ENCODE peak calls at places on chromosomes 1 and 21, in ten cellular contexts. Z is body of pancreas; B is A549; R is CD8-positive, alpha-beta T cell; A is right cardiac atrium; I is left lung; O is aorta; V is heart right ventricle; W is naive thymus-derived CD4-positive, alpha-beta T cell; S is HCT116. L is an unnamed sample. For H3K4me1, the result is how much of the 10 kb centered on the place peaks cover.

GRCh38 chr1:154730251-154730650 is 122.3 kb upstream of the ADAR start:
- ATAC-seq in Z (no peak), B (peak), R (no peak), A (peak), I (peak), O (peak), V (peak), W (no peak), S (peak), L (no peak)

GRCh38 chr1:89310976-89311375 is 38.3 kb upstream of the GBP5 start:
- ATAC-seq in Z (no peak), B (no peak), R (no peak), A (no peak), I (no peak), O (no peak), V (no peak), W (no peak), S (no peak), L (no peak)

GRCh38 chr1:113538225-113538624 is 147.9 kb downstream of the MAGI3 start:
- ATAC-seq in Z (no peak), B (no peak), R (no peak), A (no peak), I (no peak), O (no peak), V (no peak), W (no peak), S (no peak), L (no peak)

GRCh38 chr1:154951901-154952657 is 3.8 kb downstream of the PBXIP1 start:
- ATAC-seq in Z (no peak), B (no peak), R (peak), A (no peak), I (no peak), O (no peak), V (no peak), W (peak), S (no peak), L (no peak)

GRCh38 chr1:39173119-39173994 is 31.1 kb upstream of the MACF1 start:
- ATAC-seq in Z (no peak), B (peak), R (no peak), A (peak), I (peak), O (peak), V (peak), W (no peak), S (peak), L (no peak)

GRCh38 chr1:182293119-182293589 is 98.4 kb downstream of the GLUL start:
- ATAC-seq in Z (no peak), B (no peak), R (no peak), A (no peak), I (no peak), O (no peak), V (no peak), W (no peak), S (no peak), L (no peak)

GRCh38 chr1:228963795-228964177 is 228.5 kb downstream of the RHOU start:
- ATAC-seq in Z (peak), B (peak), R (no peak), A (peak), I (no peak), O (peak), V (no peak), W (no peak), S (no peak), L (no peak)

GRCh38 chr1:87905651-87906050 is 577.0 kb downstream of the LMO4 start:
- ATAC-seq in Z (no peak), B (no peak), R (no peak), A (no peak), I (no peak), O (no peak), V (no peak), W (no peak), S (no peak), L (no peak)

GRCh38 chr1:224879404-224879803 is 50.1 kb upstream of the DNAH14 start:
- ATAC-seq in Z (no peak), B (peak), R (no peak), A (no peak), I (peak), O (no peak), V (no peak), W (no peak), S (no peak), L (peak)

GRCh38 chr1:228937351-228937750 is 202.1 kb downstream of the RHOU start:
- ATAC-seq in Z (no peak), B (no peak), R (no peak), A (no peak), I (no peak), O (no peak), V (no peak), W (no peak), S (no peak), L (no peak)

GRCh38 chr1:183593356-183593755 is 3.1 kb upstream of the NCF2 start:
- ATAC-seq in Z (no peak), B (no peak), R (no peak), A (peak), I (peak), O (no peak), V (peak), W (peak), S (no peak), L (no peak)

GRCh38 chr1:234881893-234882771 is 246.5 kb downstream of the TOMM20 start:
- ATAC-seq in Z (no peak), B (no peak), R (peak), A (no peak), I (no peak), O (no peak), V (no peak), W (peak), S (no peak), L (no peak)

GRCh38 chr1:55331355-55331754 is 116.2 kb upstream of the USP24 start:
- ATAC-seq in Z (no peak), B (no peak), R (no peak), A (no peak), I (no peak), O (no peak), V (no peak), W (no peak), S (no peak), L (no peak)

GRCh38 chr1:175673236-175674150 is 69.9 kb downstream of the TNR start:
- ATAC-seq in Z (no peak), B (no peak), R (no peak), A (no peak), I (no peak), O (no peak), V (no peak), W (no peak), S (no peak), L (no peak)

GRCh38 chr1:104702731-104703130 is 953.0 kb downstream of the AMY1C start:
- ATAC-seq in Z (no peak), B (no peak), R (no peak), A (no peak), I (no peak), O (no peak), V (no peak), W (no peak), S (no peak), L (no peak)

GRCh38 chr1:12031039-12031980 is 12.0 kb downstream of the MIIP start:
- ATAC-seq in Z (no peak), B (peak), R (no peak), A (peak), I (peak), O (no peak), V (peak), W (peak), S (peak), L (peak)

GRCh38 chr1:8797230-8797629 is 20.2 kb downstream of the RERE start:
- ATAC-seq in Z (no peak), B (no peak), R (no peak), A (no peak), I (no peak), O (no peak), V (no peak), W (no peak), S (no peak), L (no peak)

GRCh38 chr21:17777321-17777720 is 41.8 kb downstream of the C21orf91 start:
- ATAC-seq in Z (no peak), B (no peak), R (no peak), A (no peak), I (no peak), O (no peak), V (no peak), W (no peak), S (no peak), L (no peak)

GRCh38 chr1:208318150-208318734 is 74.1 kb upstream of the PLXNA2 start:
- ATAC-seq in Z (no peak), B (no peak), R (no peak), A (no peak), I (no peak), O (no peak), V (no peak), W (no peak), S (no peak), L (no peak)

GRCh38 chr1:163730366-163730765 is 408.6 kb downstream of the NUF2 start:
- ATAC-seq in Z (no peak), B (no peak), R (no peak), A (peak), I (no peak), O (no peak), V (no peak), W (no peak), S (no peak), L (no peak)

GRCh38 chr1:209787551-209787950 is 3.2 kb upstream of the C1orf74 start:
- ATAC-seq in Z (peak), B (no peak), R (no peak), A (peak), I (peak), O (no peak), V (peak), W (no peak), S (no peak), L (no peak)

GRCh38 chr1:62286778-62287224 is 32.4 kb downstream of the KANK4 start:
- ATAC-seq in Z (peak), B (peak), R (no peak), A (no peak), I (peak), O (no peak), V (no peak), W (no peak), S (no peak), L (no peak)

GRCh38 chr1:89581859-89582258 is 51.1 kb upstream of the LRRC8C start:
- ATAC-seq in Z (no peak), B (no peak), R (no peak), A (no peak), I (peak), O (no peak), V (no peak), W (no peak), S (no peak), L (no peak)

GRCh38 chr1:153364766-153365678 is 7.4 kb downstream of the S100A9 start:
- ATAC-seq in Z (no peak), B (no peak), R (no peak), A (no peak), I (no peak), O (no peak), V (no peak), W (peak), S (no peak), L (no peak)

GRCh38 chr1:228833911-228834631 is 98.8 kb downstream of the RHOU start:
- ATAC-seq in Z (no peak), B (no peak), R (no peak), A (no peak), I (no peak), O (peak), V (no peak), W (no peak), S (no peak), L (no peak)

GRCh38 chr1:6361124-6361775 is 32.3 kb downstream of the ACOT7 start:
- ATAC-seq in Z (no peak), B (no peak), R (no peak), A (no peak), I (no peak), O (no peak), V (no peak), W (no peak), S (no peak), L (no peak)

GRCh38 chr1:197413564-197413963 is 145.5 kb downstream of the CRB1 start:
- ATAC-seq in Z (no peak), B (no peak), R (no peak), A (no peak), I (no peak), O (no peak), V (no peak), W (no peak), S (no peak), L (no peak)

GRCh38 chr1:169594391-169594790 is 8.1 kb upstream of the F5 start:
- ATAC-seq in Z (no peak), B (no peak), R (no peak), A (no peak), I (no peak), O (no peak), V (no peak), W (no peak), S (no peak), L (no peak)

GRCh38 chr1:221761354-221762002 is 19.6 kb upstream of the DUSP10 start:
- ATAC-seq in Z (peak), B (no peak), R (no peak), A (no peak), I (no peak), O (no peak), V (no peak), W (no peak), S (no peak), L (no peak)

GRCh38 chr1:54265661-54266060 is 65.7 kb downstream of the MRPL37 start:
- ATAC-seq in Z (no peak), B (no peak), R (no peak), A (no peak), I (no peak), O (no peak), V (no peak), W (no peak), S (no peak), L (no peak)

GRCh38 chr1:229092377-229093257 is 178.3 kb upstream of the RAB4A start:
- ATAC-seq in Z (no peak), B (no peak), R (no peak), A (no peak), I (no peak), O (no peak), V (no peak), W (no peak), S (no peak), L (no peak)

GRCh38 chr1:218488986-218489385 is 143.8 kb downstream of the TGFB2 start:
- ATAC-seq in Z (no peak), B (peak), R (no peak), A (no peak), I (no peak), O (no peak), V (no peak), W (no peak), S (peak), L (no peak)

GRCh38 chr1:169091480-169091941 is 15.0 kb upstream of the ATP1B1 start:
- ATAC-seq in Z (no peak), B (peak), R (no peak), A (no peak), I (no peak), O (no peak), V (no peak), W (no peak), S (no peak), L (no peak)

GRCh38 chr1:32696041-32696440 is 6.5 kb downstream of the SYNC start:
- ATAC-seq in Z (no peak), B (no peak), R (no peak), A (peak), I (no peak), O (no peak), V (no peak), W (no peak), S (no peak), L (no peak)

GRCh38 chr1:153292740-153293479 is 19.8 kb downstream of the PGLYRP3 start:
- ATAC-seq in Z (no peak), B (no peak), R (no peak), A (no peak), I (no peak), O (no peak), V (no peak), W (no peak), S (no peak), L (no peak)

GRCh38 chr1:100643430-100644196 is 75.9 kb upstream of the VCAM1 start:
- ATAC-seq in Z (peak), B (peak), R (no peak), A (peak), I (peak), O (no peak), V (peak), W (no peak), S (no peak), L (no peak)

GRCh38 chr1:100646000-100646399 is 73.5 kb upstream of the VCAM1 start:
- ATAC-seq in Z (no peak), B (no peak), R (no peak), A (no peak), I (no peak), O (peak), V (no peak), W (no peak), S (no peak), L (no peak)

GRCh38 chr1:100649128-100649527 is 70.4 kb upstream of the VCAM1 start:
- ATAC-seq in Z (no peak), B (no peak), R (no peak), A (no peak), I (no peak), O (no peak), V (no peak), W (no peak), S (no peak), L (no peak)
- H3K4me3 ChIP-seq in Z (no peak), B (no peak), R (no peak), A (no peak), I (no peak), O (no peak), V (no peak), W (no peak), S (no peak), L (no peak)

DNA sequence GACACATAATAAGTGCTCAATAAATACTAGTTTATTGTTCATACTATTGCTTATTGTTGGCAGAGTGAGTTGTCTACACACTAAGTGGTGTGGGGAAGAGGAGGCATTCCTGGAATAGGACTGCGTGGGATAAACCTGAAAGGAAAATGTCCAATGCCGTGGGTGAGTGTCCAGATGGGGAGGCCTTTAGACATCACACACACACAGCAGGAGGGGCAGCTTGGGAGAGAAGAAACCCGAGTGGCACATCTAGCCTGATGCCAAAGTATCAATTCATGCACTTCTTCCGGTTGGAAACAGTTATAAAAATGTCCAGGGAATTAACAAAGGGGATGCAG is 27.3 kb downstream of the CCN1 start:
- ATAC-seq in Z (no peak), B (no peak), R (no peak), A (no peak), I (no peak), O (no peak), V (no peak), W (no peak), S (no peak), L (no peak)
- H3K4me1 ChIP-seq in Z (under half), B (half or more), R (under half), A (under half), I (under half), O (under half), V (under half), W (under half), S (half or more), L (under half)

GRCh38 chr21:34669149-34669879 is 520 bp downstream of the CLIC6 start:
- ATAC-seq in Z (peak), B (no peak), R (peak), A (peak), I (peak), O (no peak), V (no peak), W (peak), S (no peak), L (peak)
- H3K4me3 ChIP-seq in Z (no peak), B (peak), R (peak), A (peak), I (peak), O (peak), V (peak), W (no peak), S (no peak), L (peak)

GRCh38 chr1:1537626-1538250 is 2.7 kb downstream of the TMEM240 start:
- ATAC-seq in Z (no peak), B (no peak), R (no peak), A (no peak), I (no peak), O (no peak), V (no peak), W (no peak), S (no peak), L (no peak)

GRCh38 chr1:1539310-1540014 is 962 bp downstream of the TMEM240 start:
- ATAC-seq in Z (no peak), B (no peak), R (peak), A (no peak), I (peak), O (no peak), V (peak), W (no peak), S (no peak), L (peak)

GRCh38 chr1:1536938-1537546 is 3.4 kb downstream of the TMEM240 start:
- ATAC-seq in Z (no peak), B (no peak), R (no peak), A (no peak), I (no peak), O (no peak), V (no peak), W (no peak), S (no peak), L (no peak)

GRCh38 chr1:1538989-1539309 is 1.5 kb downstream of the TMEM240 start:
- ATAC-seq in Z (no peak), B (no peak), R (no peak), A (no peak), I (no peak), O (no peak), V (no peak), W (no peak), S (no peak), L (no peak)

DNA sequence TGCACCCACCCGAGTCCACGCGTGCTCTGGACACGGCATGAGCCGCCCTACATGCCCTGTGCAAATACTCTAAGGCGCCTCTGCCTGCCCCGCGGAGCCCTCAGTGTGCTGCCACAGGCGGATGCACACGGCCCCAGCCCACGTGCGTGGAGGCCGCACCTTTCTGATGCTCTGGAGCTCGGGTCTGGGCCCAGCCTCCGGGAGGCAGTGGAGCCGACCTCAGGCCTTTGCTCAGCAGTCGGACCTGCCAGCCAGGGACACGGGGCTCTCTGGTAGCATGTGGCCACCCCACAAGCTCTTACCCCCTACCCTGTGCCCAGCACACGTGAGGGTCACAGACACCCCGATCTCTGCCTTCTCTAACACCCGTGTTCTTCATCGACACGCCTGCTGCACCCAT is 2.1 kb downstream of the TMEM240 start:
- ATAC-seq in Z (no peak), B (no peak), R (no peak), A (no peak), I (no peak), O (no peak), V (no peak), W (no peak), S (no peak), L (no peak)
- H3K4me1 ChIP-seq in Z (under half), B (under half), R (under half), A (under half), I (under half), O (under half), V (under half), W (under half), S (under half), L (under half)

DNA sequence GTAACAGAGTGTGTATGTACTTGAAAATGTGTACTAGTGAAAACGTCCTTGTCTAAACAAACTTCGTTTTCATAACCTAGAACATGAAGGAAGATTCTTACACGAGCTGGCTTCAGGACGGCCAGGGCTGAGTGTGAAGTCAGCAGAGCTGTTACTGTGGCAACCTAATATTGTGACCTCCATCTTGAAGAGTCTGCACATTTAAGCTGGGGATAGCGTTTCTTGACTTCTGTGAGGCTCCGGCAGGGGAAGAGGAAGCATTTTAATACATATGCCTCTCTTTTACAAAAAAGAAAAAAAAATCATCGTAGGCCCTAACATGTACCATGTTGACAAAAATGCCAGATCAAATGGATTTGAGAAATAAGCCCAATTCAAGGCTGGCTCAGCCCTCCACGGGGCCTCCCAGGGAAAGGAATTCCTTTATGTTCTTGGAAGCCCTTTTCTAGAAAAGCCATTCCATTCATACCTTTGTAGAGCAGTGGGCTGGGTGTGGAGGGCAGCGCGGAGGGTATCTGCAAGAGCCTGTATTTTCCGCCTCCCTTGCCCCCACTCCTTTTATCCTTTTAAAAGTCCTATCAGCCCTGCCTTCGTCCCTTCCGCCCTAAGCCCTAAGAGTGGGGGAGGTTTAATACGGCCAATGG is 51.1 kb downstream of the SIM2 start:
- ATAC-seq in Z (no peak), B (peak), R (no peak), A (peak), I (peak), O (no peak), V (no peak), W (no peak), S (no peak), L (peak)
- H3K4me3 ChIP-seq in Z (no peak), B (no peak), R (no peak), A (no peak), I (no peak), O (no peak), V (no peak), W (no peak), S (no peak), L (no peak)